ENCODE peak calls at places on chromosomes 3 and 15, in four cellular contexts. One of them, this sample, is unnamed. For H3K9me3, the result is how much of the 10 kb centered on the place peaks cover.

GRCh38 chr15:71496336-71496955 is 313.9 kb upstream of the NR2E3 start:
- DNase-seq in tibial artery: no peak
- DNase-seq in PC-9: no peak
- DNase-seq in iPS DF 6.9: no peak
- DNase-seq in this sample: no peak

GRCh38 chr15:91911878-91912277 is 58.4 kb downstream of the SLCO3A1 start:
- DNase-seq in tibial artery: no peak
- DNase-seq in iPS DF 6.9: no peak
- DNase-seq in PC-9: no peak
- DNase-seq in this sample: no peak

GRCh38 chr3:51198476-51198875 is 186.6 kb upstream of the MANF start:
- DNase-seq in tibial artery: no peak
- DNase-seq in PC-9: no peak
- DNase-seq in iPS DF 6.9: no peak
- DNase-seq in this sample: no peak

GRCh38 chr15:98923159-98923558 is 84.4 kb downstream of the PGPEP1L start:
- DNase-seq in iPS DF 6.9: no peak
- DNase-seq in PC-9: peak
- DNase-seq in tibial artery: peak
- DNase-seq in this sample: no peak

GRCh38 chr3:53312832-53313231 is 34.5 kb downstream of the DCP1A start:
- DNase-seq in iPS DF 6.9: no peak
- DNase-seq in tibial artery: no peak
- DNase-seq in PC-9: no peak
- DNase-seq in this sample: no peak

GRCh38 chr15:33149919-33150318 is 44.6 kb downstream of the FMN1 start:
- DNase-seq in iPS DF 6.9: no peak
- DNase-seq in PC-9: peak
- DNase-seq in tibial artery: no peak
- DNase-seq in this sample: no peak

GRCh38 chr3:142863965-142864924 is 24.6 kb downstream of the PCOLCE2 start:
- DNase-seq in iPS DF 6.9: no peak
- DNase-seq in PC-9: no peak
- DNase-seq in tibial artery: no peak
- DNase-seq in this sample: no peak

GRCh38 chr3:127033171-127033570 is 50.3 kb downstream of the PLXNA1 start:
- DNase-seq in PC-9: no peak
- DNase-seq in tibial artery: no peak
- DNase-seq in iPS DF 6.9: no peak
- DNase-seq in this sample: no peak

GRCh38 chr3:185330238-185330637 is 32.7 kb upstream of the MAP3K13 start:
- DNase-seq in tibial artery: no peak
- DNase-seq in iPS DF 6.9: no peak
- DNase-seq in PC-9: no peak
- DNase-seq in this sample: no peak

GRCh38 chr3:4856136-4856535 is 123.1 kb upstream of the BHLHE40 start:
- DNase-seq in tibial artery: no peak
- DNase-seq in iPS DF 6.9: no peak
- DNase-seq in PC-9: no peak
- DNase-seq in this sample: no peak

GRCh38 chr3:178475062-178475461 is 61.2 kb upstream of the KCNMB2 start:
- DNase-seq in tibial artery: no peak
- DNase-seq in iPS DF 6.9: no peak
- DNase-seq in PC-9: no peak
- DNase-seq in this sample: no peak

GRCh38 chr3:113948015-113948917 is 453 bp downstream of the ZDHHC23 start:
- DNase-seq in iPS DF 6.9: no peak
- DNase-seq in tibial artery: peak
- DNase-seq in PC-9: peak
- DNase-seq in this sample: peak

GRCh38 chr3:150083653-150084037 is 113.0 kb upstream of the PFN2 start:
- DNase-seq in PC-9: no peak
- DNase-seq in iPS DF 6.9: no peak
- DNase-seq in tibial artery: no peak
- DNase-seq in this sample: no peak

GRCh38 chr3:23644741-23645140 is 161.0 kb upstream of the UBE2E1 start:
- DNase-seq in tibial artery: no peak
- DNase-seq in PC-9: no peak
- DNase-seq in iPS DF 6.9: no peak
- DNase-seq in this sample: no peak

GRCh38 chr15:74869726-74870407 is 3.3 kb downstream of the SCAMP2 start:
- DNase-seq in iPS DF 6.9: no peak
- DNase-seq in tibial artery: peak
- DNase-seq in PC-9: no peak
- DNase-seq in this sample: no peak

GRCh38 chr15:89419370-89419984 is 76.9 kb downstream of the RHCG start:
- DNase-seq in PC-9: no peak
- DNase-seq in iPS DF 6.9: no peak
- DNase-seq in tibial artery: no peak
- DNase-seq in this sample: no peak

DNA sequence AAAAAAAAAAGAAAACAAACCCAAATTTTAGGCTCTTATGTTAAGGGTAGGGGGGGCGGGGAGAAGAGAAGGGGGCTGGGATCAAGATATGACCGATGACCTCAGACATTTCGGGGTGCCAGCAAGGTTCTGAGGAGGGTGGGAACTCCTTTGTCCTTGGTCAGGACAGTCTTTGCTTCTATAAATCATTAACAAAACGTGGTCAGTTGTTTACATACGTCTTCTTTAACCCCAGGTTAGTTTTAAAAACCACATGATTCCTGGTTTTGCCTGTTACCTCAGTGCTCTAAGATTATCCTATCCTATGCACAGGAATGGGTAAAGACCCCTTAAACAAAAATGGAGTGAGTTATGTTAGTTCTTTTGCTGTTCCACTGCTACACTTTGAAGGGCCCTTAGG is 285.5 kb downstream of the GABRG3 start:
- DNase-seq in tibial artery: no peak
- DNase-seq in iPS DF 6.9: no peak
- DNase-seq in PC-9: no peak
- DNase-seq in this sample: no peak
- H3K9me3 ChIP-seq in tibial artery: under half
- H3K9me3 ChIP-seq in iPS DF 6.9: under half
- H3K9me3 ChIP-seq in PC-9: under half
- H3K9me3 ChIP-seq in this sample: under half

GRCh38 chr15:25093455-25094029 is 138.8 kb downstream of the SNRPN start:
- DNase-seq in tibial artery: no peak
- DNase-seq in iPS DF 6.9: no peak
- DNase-seq in PC-9: no peak
- DNase-seq in this sample: no peak
- H3K9me3 ChIP-seq in tibial artery: half or more
- H3K9me3 ChIP-seq in iPS DF 6.9: under half
- H3K9me3 ChIP-seq in PC-9: under half
- H3K9me3 ChIP-seq in this sample: under half

GRCh38 chr3:180223268-180223667 is 186.5 kb upstream of the PEX5L start:
- DNase-seq in PC-9: no peak
- DNase-seq in tibial artery: no peak
- DNase-seq in iPS DF 6.9: no peak
- DNase-seq in this sample: no peak

DNA sequence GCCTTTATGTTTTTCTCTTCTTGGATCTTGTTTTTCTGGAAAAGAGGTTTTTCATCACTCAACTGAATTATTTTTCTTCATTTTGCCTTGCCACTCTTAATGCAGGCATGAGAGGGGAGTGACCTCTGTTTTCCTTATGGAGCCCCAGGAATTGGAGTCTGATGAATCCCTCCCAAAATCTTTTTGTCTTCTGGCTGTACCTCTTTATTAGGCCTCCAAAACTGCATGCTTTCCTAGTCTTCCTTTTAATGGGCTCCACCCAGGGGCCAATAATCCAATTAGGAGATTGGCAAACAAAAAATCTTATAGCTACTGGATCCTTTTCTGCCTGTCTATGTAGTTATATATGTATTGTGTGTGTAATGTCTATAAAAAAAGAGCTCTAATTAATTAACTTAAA is 192.4 kb upstream of the PEX5L start:
- DNase-seq in iPS DF 6.9: no peak
- DNase-seq in PC-9: no peak
- DNase-seq in tibial artery: no peak
- DNase-seq in this sample: peak
- H3K9me3 ChIP-seq in iPS DF 6.9: under half
- H3K9me3 ChIP-seq in PC-9: under half
- H3K9me3 ChIP-seq in tibial artery: under half
- H3K9me3 ChIP-seq in this sample: under half

GRCh38 chr3:18019178-18019530 is 276.7 kb upstream of the TBC1D5 start:
- DNase-seq in iPS DF 6.9: no peak
- DNase-seq in tibial artery: no peak
- DNase-seq in PC-9: no peak
- DNase-seq in this sample: no peak

GRCh38 chr3:18030371-18030870 is 288.0 kb upstream of the TBC1D5 start:
- DNase-seq in PC-9: no peak
- DNase-seq in tibial artery: no peak
- DNase-seq in iPS DF 6.9: no peak
- DNase-seq in this sample: peak

GRCh38 chr3:18027161-18027939 is 284.9 kb upstream of the TBC1D5 start:
- DNase-seq in iPS DF 6.9: no peak
- DNase-seq in tibial artery: no peak
- DNase-seq in PC-9: no peak
- DNase-seq in this sample: no peak

GRCh38 chr3:18024715-18025114 is 282.3 kb upstream of the TBC1D5 start:
- DNase-seq in iPS DF 6.9: no peak
- DNase-seq in PC-9: no peak
- DNase-seq in tibial artery: no peak
- DNase-seq in this sample: no peak
- H3K9me3 ChIP-seq in iPS DF 6.9: under half
- H3K9me3 ChIP-seq in PC-9: under half
- H3K9me3 ChIP-seq in tibial artery: under half
- H3K9me3 ChIP-seq in this sample: under half

GRCh38 chr3:44687898-44688297 is 24.6 kb upstream of the ZNF502 start:
- DNase-seq in PC-9: no peak
- DNase-seq in tibial artery: no peak
- DNase-seq in iPS DF 6.9: no peak
- DNase-seq in this sample: no peak
- H3K9me3 ChIP-seq in PC-9: under half
- H3K9me3 ChIP-seq in tibial artery: under half
- H3K9me3 ChIP-seq in iPS DF 6.9: under half
- H3K9me3 ChIP-seq in this sample: under half

GRCh38 chr3:123587399-123587798 is 2.5 kb upstream of the HACD2 start:
- DNase-seq in iPS DF 6.9: no peak
- DNase-seq in tibial artery: no peak
- DNase-seq in PC-9: no peak
- DNase-seq in this sample: no peak
- H3K9me3 ChIP-seq in iPS DF 6.9: under half
- H3K9me3 ChIP-seq in tibial artery: under half
- H3K9me3 ChIP-seq in PC-9: under half
- H3K9me3 ChIP-seq in this sample: under half

GRCh38 chr3:27464646-27465045 is 19.5 kb downstream of the SLC4A7 start:
- DNase-seq in tibial artery: no peak
- DNase-seq in PC-9: no peak
- DNase-seq in iPS DF 6.9: no peak
- DNase-seq in this sample: no peak
- H3K9me3 ChIP-seq in tibial artery: under half
- H3K9me3 ChIP-seq in PC-9: under half
- H3K9me3 ChIP-seq in iPS DF 6.9: under half
- H3K9me3 ChIP-seq in this sample: under half

GRCh38 chr3:46027736-46028397 is 584 bp upstream of the XCR1 start:
- DNase-seq in iPS DF 6.9: no peak
- DNase-seq in PC-9: no peak
- DNase-seq in tibial artery: no peak
- DNase-seq in this sample: no peak
- H3K9me3 ChIP-seq in iPS DF 6.9: under half
- H3K9me3 ChIP-seq in PC-9: under half
- H3K9me3 ChIP-seq in tibial artery: under half
- H3K9me3 ChIP-seq in this sample: under half